ENCODE peak calls at places on chromosomes 3 and 15, in seven cellular contexts. E, L, X, Q, D, V and P are unnamed samples.

GRCh38 chr3:142947799-142948575 is 15.5 kb downstream of the PAQR9 start:
- DNase-seq in E (no peak), L (no peak), Q (no peak), V (no peak), D (peak), X (no peak), P (no peak)

GRCh38 chr3:170726976-170727661 is 141.2 kb upstream of the SLC7A14 start:
- DNase-seq in E (no peak), X (no peak), L (no peak), Q (no peak), D (peak), V (no peak), P (peak)

GRCh38 chr15:93974804-93975481 is 256.4 kb upstream of the MCTP2 start:
- DNase-seq in X (no peak), L (no peak), E (no peak), V (no peak), D (peak), Q (no peak), P (peak)

GRCh38 chr3:58241321-58242044 is 3.9 kb downstream of the ABHD6 start:
- DNase-seq in E (no peak), D (no peak), V (no peak), L (no peak), Q (no peak), X (no peak), P (no peak)

GRCh38 chr15:45364271-45364670 is 14.1 kb downstream of the GATM start:
- DNase-seq in V (no peak), L (no peak), D (no peak), E (no peak), X (no peak), Q (no peak), P (no peak)

GRCh38 chr3:197024881-197025735 is 4.5 kb downstream of the MELTF start:
- DNase-seq in L (peak), X (no peak), D (no peak), E (no peak), V (no peak), Q (no peak), P (no peak)

GRCh38 chr3:107738486-107739183 is 215.9 kb downstream of the BBX start:
- DNase-seq in V (no peak), Q (no peak), E (no peak), D (no peak), L (no peak), X (no peak), P (no peak)

GRCh38 chr3:26090589-26090988 is 300.7 kb downstream of the OXSM start:
- DNase-seq in L (no peak), E (no peak), X (no peak), D (no peak), Q (no peak), V (no peak), P (no peak)

GRCh38 chr15:73956276-73957086 is 30.2 kb downstream of the LOXL1 start:
- DNase-seq in X (peak), Q (no peak), V (no peak), E (peak), D (peak), L (no peak), P (peak)

GRCh38 chr3:188584958-188585689 is 431.2 kb downstream of the LPP start:
- DNase-seq in Q (no peak), D (peak), V (no peak), X (no peak), L (no peak), E (no peak), P (no peak)

GRCh38 chr3:107737909-107738308 is 215.1 kb downstream of the BBX start:
- DNase-seq in X (no peak), E (no peak), Q (no peak), D (no peak), L (no peak), V (no peak), P (no peak)

GRCh38 chr15:48581221-48581620 is 64.3 kb downstream of the FBN1 start:
- DNase-seq in X (no peak), Q (no peak), V (no peak), L (no peak), E (no peak), D (no peak), P (no peak)